ENCODE peak calls at places on chromosomes 1 and 21, in seven cellular contexts. U is foreskin keratinocyte; I is K562; S is fibroblast of lung; M is stomach; R is CD4-positive, alpha-beta T cell; B is A549. P is an unnamed sample.

GRCh38 chr1:184827600-184828368 is 73.1 kb upstream of the EDEM3 start:
- DNase-seq in U (peak), I (no peak), S (peak), M (no peak), R (no peak), B (no peak), P (no peak)

GRCh38 chr1:25924454-25924853 is 18.2 kb upstream of the STMN1 start:
- DNase-seq in U (no peak), I (no peak), S (no peak), M (no peak), R (no peak), B (no peak), P (no peak)

GRCh38 chr1:165306543-165307434 is 49.7 kb downstream of the LMX1A start:
- DNase-seq in U (no peak), I (no peak), S (no peak), M (no peak), R (no peak), B (no peak), P (no peak)

GRCh38 chr1:213275293-213275692 is 224.3 kb downstream of the RPS6KC1 start:
- DNase-seq in U (no peak), I (no peak), S (no peak), M (no peak), R (no peak), B (no peak), P (no peak)

GRCh38 chr1:11924334-11925195 is 1.7 kb downstream of the KIAA2013 start:
- DNase-seq in U (no peak), I (no peak), S (no peak), M (no peak), R (no peak), B (no peak), P (no peak)

GRCh38 chr1:14949836-14950674 is 203.5 kb upstream of the TMEM51 start:
- DNase-seq in U (no peak), I (no peak), S (no peak), M (no peak), R (no peak), B (no peak), P (no peak)

GRCh38 chr1:68211781-68212180 is 20.5 kb downstream of the WLS start:
- DNase-seq in U (no peak), I (no peak), S (no peak), M (no peak), R (no peak), B (no peak), P (no peak)

GRCh38 chr21:37582613-37583012 is 216.0 kb downstream of the DYRK1A start:
- DNase-seq in U (peak), I (peak), S (peak), M (no peak), R (no peak), B (peak), P (no peak)

GRCh38 chr1:212916395-212917133 is 33.8 kb upstream of the VASH2 start:
- DNase-seq in U (peak), I (peak), S (peak), M (peak), R (no peak), B (no peak), P (no peak)

GRCh38 chr1:198620951-198621824 is 17.7 kb upstream of the PTPRC start:
- DNase-seq in U (no peak), I (no peak), S (no peak), M (no peak), R (peak), B (no peak), P (no peak)

GRCh38 chr1:218345673-218346390 is 696 bp downstream of the TGFB2 start:
- DNase-seq in U (peak), I (peak), S (peak), M (peak), R (no peak), B (peak), P (no peak)

GRCh38 chr1:202968895-202969295 is 1.8 kb upstream of the CYB5R1 start:
- DNase-seq in U (peak), I (peak), S (peak), M (peak), R (no peak), B (peak), P (peak)

GRCh38 chr21:46211786-46212720 is 16.5 kb downstream of the LSS start:
- DNase-seq in U (no peak), I (no peak), S (no peak), M (no peak), R (peak), B (no peak), P (no peak)

GRCh38 chr1:85200367-85200869 is 398 bp downstream of the SYDE2 start:
- DNase-seq in U (no peak), I (peak), S (no peak), M (peak), R (peak), B (peak), P (peak)

GRCh38 chr1:212482006-212482351 is 49.3 kb downstream of the NENF start:
- DNase-seq in U (no peak), I (no peak), S (peak), M (no peak), R (no peak), B (peak), P (no peak)

GRCh38 chr1:26697441-26697977 is 1.7 kb downstream of the ARID1A start:
- DNase-seq in U (no peak), I (peak), S (no peak), M (no peak), R (peak), B (no peak), P (no peak)

GRCh38 chr21:44067011-44067839 is 40.0 kb upstream of the PWP2 start:
- DNase-seq in U (no peak), I (peak), S (no peak), M (no peak), R (no peak), B (no peak), P (no peak)

GRCh38 chr1:206896261-206896660 is 982 bp upstream of the IL24 start:
- DNase-seq in U (peak), I (no peak), S (no peak), M (no peak), R (no peak), B (no peak), P (no peak)

GRCh38 chr1:65255088-65256050 is 54.0 kb upstream of the DNAJC6 start:
- DNase-seq in U (peak), I (peak), S (no peak), M (no peak), R (no peak), B (no peak), P (no peak)

GRCh38 chr1:169466259-169467230 is 19.2 kb downstream of the SLC19A2 start:
- DNase-seq in U (peak), I (peak), S (peak), M (no peak), R (no peak), B (peak), P (no peak)

GRCh38 chr21:33587792-33588484 is 546 bp downstream of the DONSON start:
- DNase-seq in U (no peak), I (peak), S (peak), M (peak), R (peak), B (peak), P (no peak)

GRCh38 chr1:32200226-32201010 is at the start of gene CCDC28B:
- DNase-seq in U (peak), I (peak), S (peak), M (peak), R (peak), B (no peak), P (peak)

GRCh38 chr1:166069390-166069789 is 97.4 kb downstream of the FAM78B start:
- DNase-seq in U (no peak), I (peak), S (no peak), M (no peak), R (no peak), B (peak), P (no peak)

GRCh38 chr1:224510880-224511645 is 76.5 kb upstream of the WDR26 start:
- DNase-seq in U (no peak), I (peak), S (peak), M (no peak), R (no peak), B (no peak), P (no peak)

GRCh38 chr1:86975993-86976392 is 61.6 kb downstream of the HS2ST1 start:
- DNase-seq in U (no peak), I (no peak), S (no peak), M (no peak), R (no peak), B (no peak), P (no peak)

GRCh38 chr1:42692461-42692860 is 10.2 kb downstream of the YBX1 start:
- DNase-seq in U (no peak), I (no peak), S (no peak), M (no peak), R (no peak), B (no peak), P (no peak)

GRCh38 chr21:24163539-24163938 is 1443.7 kb downstream of the MRPL39 start:
- DNase-seq in U (no peak), I (no peak), S (no peak), M (no peak), R (no peak), B (no peak), P (no peak)

GRCh38 chr1:211625040-211625439 is 46.1 kb upstream of the SLC30A1 start:
- DNase-seq in U (no peak), I (peak), S (peak), M (no peak), R (no peak), B (peak), P (no peak)

GRCh38 chr21:44370771-44371410 is 17.5 kb downstream of the TRPM2 start:
- DNase-seq in U (no peak), I (no peak), S (no peak), M (no peak), R (no peak), B (no peak), P (no peak)

GRCh38 chr1:244449936-244450508 is 1.7 kb downstream of the ADSS2 start:
- DNase-seq in U (no peak), I (peak), S (no peak), M (no peak), R (no peak), B (no peak), P (no peak)

GRCh38 chr1:190633488-190633887 is 155.8 kb upstream of the BRINP3 start:
- DNase-seq in U (no peak), I (no peak), S (peak), M (no peak), R (no peak), B (no peak), P (no peak)

GRCh38 chr1:26124433-26125318 is 13.1 kb downstream of the PDIK1L start:
- DNase-seq in U (no peak), I (no peak), S (no peak), M (no peak), R (no peak), B (no peak), P (no peak)

GRCh38 chr1:97192872-97193572 is 471.4 kb downstream of the PTBP2 start:
- DNase-seq in U (peak), I (no peak), S (peak), M (peak), R (no peak), B (peak), P (no peak)

GRCh38 chr1:169538998-169539871 is 47.0 kb downstream of the F5 start:
- DNase-seq in U (peak), I (no peak), S (peak), M (no peak), R (no peak), B (peak), P (no peak)

GRCh38 chr1:18557621-18558465 is 72.8 kb upstream of the PAX7 start:
- DNase-seq in U (peak), I (peak), S (no peak), M (peak), R (no peak), B (no peak), P (peak)

GRCh38 chr21:27077501-27077900 is 110.6 kb upstream of the ADAMTS5 start:
- DNase-seq in U (no peak), I (no peak), S (peak), M (no peak), R (no peak), B (no peak), P (no peak)

GRCh38 chr1:179706339-179706941 is 36.7 kb upstream of the FAM163A start:
- DNase-seq in U (peak), I (peak), S (peak), M (peak), R (peak), B (peak), P (peak)

GRCh38 chr1:175503538-175503937 is 239.9 kb downstream of the TNR start:
- DNase-seq in U (no peak), I (no peak), S (no peak), M (no peak), R (no peak), B (no peak), P (no peak)
- H3K27ac ChIP-seq in U (no peak), I (no peak), S (no peak), M (no peak), R (no peak), B (no peak), P (no peak)

DNA sequence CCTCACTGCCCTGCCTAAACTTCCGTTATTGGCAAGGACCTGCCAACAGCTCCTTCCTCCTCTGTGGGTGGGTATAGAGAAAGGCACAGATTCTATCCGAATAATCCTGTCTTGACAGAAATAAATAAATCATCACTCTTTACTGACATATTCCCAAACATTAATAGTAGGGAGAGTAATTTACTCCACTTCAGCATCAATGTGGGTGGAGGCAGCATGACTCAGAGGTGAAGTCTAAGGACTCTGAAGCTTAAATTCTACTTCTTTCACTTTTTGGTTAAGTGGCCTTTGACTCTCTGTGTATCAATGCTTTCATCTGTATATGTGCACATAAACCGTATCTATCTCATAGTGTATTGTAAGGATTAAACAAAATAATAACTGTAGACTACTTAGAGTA is 2.9 kb downstream of the CD84 start:
- DNase-seq in U (no peak), I (no peak), S (no peak), M (no peak), R (no peak), B (no peak), P (no peak)
- H3K27ac ChIP-seq in U (no peak), I (no peak), S (no peak), M (peak), R (peak), B (no peak), P (no peak)

GRCh38 chr1:94142583-94142982 is 21.6 kb upstream of the ABCA4 start:
- DNase-seq in U (no peak), I (no peak), S (no peak), M (no peak), R (no peak), B (no peak), P (no peak)

GRCh38 chr1:94143809-94144176 is 22.8 kb upstream of the ABCA4 start:
- DNase-seq in U (no peak), I (no peak), S (no peak), M (no peak), R (no peak), B (no peak), P (no peak)

GRCh38 chr1:94144836-94145235 is 23.9 kb upstream of the ABCA4 start:
- DNase-seq in U (no peak), I (no peak), S (no peak), M (no peak), R (no peak), B (no peak), P (no peak)

GRCh38 chr1:94142022-94142421 is 21.1 kb upstream of the ABCA4 start:
- DNase-seq in U (peak), I (no peak), S (no peak), M (no peak), R (no peak), B (no peak), P (no peak)

GRCh38 chr1:94143173-94143808 is 22.3 kb upstream of the ABCA4 start:
- DNase-seq in U (no peak), I (no peak), S (no peak), M (no peak), R (no peak), B (no peak), P (no peak)
- H3K27ac ChIP-seq in U (no peak), I (no peak), S (no peak), M (no peak), R (no peak), B (no peak), P (no peak)

DNA sequence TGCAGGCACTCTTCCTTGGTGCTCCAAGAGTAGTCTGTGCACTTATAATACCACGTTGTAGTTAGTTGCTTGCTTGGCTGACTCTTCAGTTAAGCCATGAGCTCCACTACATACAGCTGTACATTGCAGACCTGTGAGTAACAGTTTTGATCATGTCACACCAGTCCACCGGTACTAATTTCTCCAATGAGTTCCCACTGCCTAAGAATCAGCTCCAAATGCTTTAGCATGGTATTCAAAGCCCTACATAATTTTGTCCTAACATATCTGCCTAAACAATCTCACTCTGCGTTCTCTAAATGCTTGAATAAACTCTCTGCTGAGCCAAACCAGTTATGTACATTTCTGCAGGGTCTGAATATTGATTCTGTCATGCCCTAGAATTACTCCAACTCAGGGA is 200.7 kb downstream of the LHX8 start:
- DNase-seq in U (peak), I (no peak), S (no peak), M (no peak), R (no peak), B (no peak), P (no peak)
- H3K27ac ChIP-seq in U (no peak), I (no peak), S (no peak), M (no peak), R (no peak), B (no peak), P (no peak)

GRCh38 chr1:157200451-157200850 is 62.3 kb upstream of the ETV3 start:
- DNase-seq in U (no peak), I (no peak), S (no peak), M (no peak), R (no peak), B (no peak), P (no peak)
- H3K27ac ChIP-seq in U (no peak), I (no peak), S (no peak), M (no peak), R (no peak), B (no peak), P (no peak)

GRCh38 chr1:178490967-178491366 is 5.8 kb downstream of the CLEC20A start:
- DNase-seq in U (no peak), I (no peak), S (no peak), M (no peak), R (no peak), B (no peak), P (no peak)

GRCh38 chr1:178491721-178492120 is 5.0 kb downstream of the CLEC20A start:
- DNase-seq in U (no peak), I (no peak), S (no peak), M (no peak), R (no peak), B (no peak), P (no peak)

GRCh38 chr1:178490136-178490535 is 6.6 kb downstream of the CLEC20A start:
- DNase-seq in U (no peak), I (no peak), S (no peak), M (no peak), R (no peak), B (no peak), P (no peak)

GRCh38 chr1:178493301-178493741 is 3.4 kb downstream of the CLEC20A start:
- DNase-seq in U (no peak), I (no peak), S (no peak), M (no peak), R (no peak), B (no peak), P (no peak)

GRCh38 chr1:178492341-178492740 is 4.4 kb downstream of the CLEC20A start:
- DNase-seq in U (no peak), I (no peak), S (no peak), M (no peak), R (no peak), B (no peak), P (no peak)
- H3K27ac ChIP-seq in U (no peak), I (no peak), S (no peak), M (no peak), R (no peak), B (no peak), P (no peak)

GRCh38 chr21:42411197-42411869 is 7.6 kb downstream of the UBASH3A start:
- DNase-seq in U (no peak), I (peak), S (no peak), M (no peak), R (no peak), B (peak), P (no peak)

GRCh38 chr21:42411891-42412635 is 8.4 kb downstream of the UBASH3A start:
- DNase-seq in U (peak), I (no peak), S (no peak), M (no peak), R (no peak), B (peak), P (no peak)

GRCh38 chr21:42407476-42407875 is 3.8 kb downstream of the UBASH3A start:
- DNase-seq in U (no peak), I (no peak), S (no peak), M (no peak), R (no peak), B (no peak), P (no peak)

GRCh38 chr21:42406846-42407245 is 3.1 kb downstream of the UBASH3A start:
- DNase-seq in U (no peak), I (no peak), S (no peak), M (no peak), R (no peak), B (no peak), P (no peak)

GRCh38 chr21:42409366-42409765 is 5.7 kb downstream of the UBASH3A start:
- DNase-seq in U (no peak), I (no peak), S (no peak), M (no peak), R (no peak), B (no peak), P (no peak)
- H3K27ac ChIP-seq in U (no peak), I (no peak), S (no peak), M (no peak), R (no peak), B (no peak), P (no peak)

GRCh38 chr1:235068155-235069121 is 60.2 kb downstream of the TOMM20 start:
- DNase-seq in U (peak), I (peak), S (peak), M (peak), R (no peak), B (peak), P (no peak)
- H3K27ac ChIP-seq in U (peak), I (no peak), S (peak), M (peak), R (no peak), B (peak), P (no peak)

P was measured in caudate nucleus.